ENCODE peak calls at places on chromosomes 6 and 20, in nine cellular contexts. O, X, I, D, E, R, P, L and M are unnamed samples.
A peak's percentile ranks its signal among the peaks of the same experiment; 100 is the strongest.

GRCh38 chr6:1636272-1636825 is 26.6 kb downstream of the FOXC1 start:
- DNase-seq in O (no peak), X (no peak), I (no peak), D (no peak), E (no peak), R (no peak), P (peak; percentile 40), L (no peak), M (no peak)

GRCh38 chr6:48027704-48028435 is 83.1 kb downstream of the PTCHD4 start:
- DNase-seq in O (no peak), X (no peak), I (no peak), D (no peak), E (no peak), R (no peak), P (no peak), L (no peak), M (no peak)

GRCh38 chr6:76861403-76861802 is 601.9 kb downstream of the HTR1B start:
- DNase-seq in O (peak; percentile 48), X (no peak), I (peak; percentile 76), D (no peak), E (peak; percentile 41), R (no peak), P (no peak), L (no peak), M (no peak)

GRCh38 chr20:46590453-46590852 is 40.0 kb upstream of the OCSTAMP start:
- DNase-seq in O (no peak), X (no peak), I (no peak), D (no peak), E (no peak), R (no peak), P (no peak), L (no peak), M (no peak)

GRCh38 chr6:1916334-1916985 is 306.7 kb downstream of the FOXC1 start:
- DNase-seq in O (no peak), X (no peak), I (no peak), D (no peak), E (no peak), R (peak; percentile 83), P (no peak), L (no peak), M (no peak)

GRCh38 chr6:111722220-111722731 is 116.6 kb upstream of the TRAF3IP2 start:
- DNase-seq in O (no peak), X (no peak), I (peak; percentile 30), D (no peak), E (no peak), R (peak; percentile 76), P (no peak), L (no peak), M (no peak)

GRCh38 chr20:60224914-60225313 is 266.7 kb downstream of the CDH26 start:
- DNase-seq in O (peak; percentile 21), X (no peak), I (peak; percentile 86), D (no peak), E (no peak), R (no peak), P (no peak), L (no peak), M (no peak)

GRCh38 chr20:23752481-23753193 is 1.9 kb upstream of the CST1 start:
- DNase-seq in O (no peak), X (no peak), I (no peak), D (no peak), E (no peak), R (no peak), P (no peak), L (no peak), M (no peak)

GRCh38 chr20:25063546-25063945 is 5.6 kb upstream of the ACSS1 start:
- DNase-seq in O (no peak), X (no peak), I (no peak), D (peak; percentile 46), E (peak; percentile 17), R (no peak), P (peak; percentile 48), L (no peak), M (no peak)

GRCh38 chr6:166598441-166599138 is 12.1 kb upstream of the RAMACL start:
- DNase-seq in O (no peak), X (no peak), I (peak; percentile 29), D (no peak), E (no peak), R (peak; percentile 97), P (peak; percentile 84), L (no peak), M (no peak)

GRCh38 chr6:131917318-131917717 is 33.9 kb downstream of the CCN2 start:
- DNase-seq in O (no peak), X (no peak), I (no peak), D (no peak), E (no peak), R (no peak), P (no peak), L (no peak), M (no peak)

GRCh38 chr20:33437141-33437911 is 6.2 kb downstream of the SNTA1 start:
- DNase-seq in O (peak; percentile 41), X (no peak), I (no peak), D (peak; percentile 77), E (no peak), R (peak; percentile 44), P (no peak), L (no peak), M (no peak)

GRCh38 chr6:89385156-89385667 is 26.9 kb downstream of the RRAGD start:
- DNase-seq in O (no peak), X (no peak), I (no peak), D (no peak), E (no peak), R (no peak), P (peak; percentile 77), L (no peak), M (no peak)

GRCh38 chr6:131765081-131765852 is 42.6 kb upstream of the ENPP1 start:
- DNase-seq in O (no peak), X (no peak), I (peak; percentile 49), D (no peak), E (no peak), R (peak; percentile 74), P (no peak), L (no peak), M (no peak)

GRCh38 chr20:50790651-50791277 is 4.1 kb upstream of the BCAS4 start:
- DNase-seq in O (peak; percentile 95), X (peak; percentile 94), I (peak; percentile 97), D (peak; percentile 92), E (peak; percentile 94), R (peak; percentile 85), P (peak; percentile 94), L (peak; percentile 69), M (peak; percentile 79)
- H3K4me3 ChIP-seq in O (no peak overlapping the region), X (no peak overlapping the region), I (no peak overlapping the region), D (no peak overlapping the region), E (peak overlapping the region; percentile 29), R (no peak overlapping the region), P (no peak overlapping the region), L (no peak overlapping the region), M (peak overlapping the region; percentile 40)

GRCh38 chr20:62923669-62924566 is 2.4 kb downstream of the DIDO1 start:
- DNase-seq in O (no peak), X (no peak), I (no peak), D (no peak), E (no peak), R (no peak), P (no peak), L (no peak), M (no peak)
- H3K4me1 ChIP-seq in O (peaks cover 38% of the 10 kb centered on the region), X (peaks cover 55% of the 10 kb centered on the region), I (peaks cover 9% of the 10 kb centered on the region), D (peaks cover 77% of the 10 kb centered on the region), E (peaks cover 82% of the 10 kb centered on the region), R (peaks cover 22% of the 10 kb centered on the region), P (peaks cover 87% of the 10 kb centered on the region), L (peaks cover 70% of the 10 kb centered on the region), M (peaks cover 78% of the 10 kb centered on the region)

GRCh38 chr6:148671952-148672351 is 74.9 kb upstream of the UST start:
- DNase-seq in O (no peak), X (no peak), I (no peak), D (no peak), E (no peak), R (no peak), P (no peak), L (no peak), M (no peak)
- H3K9me3 ChIP-seq in O (no peaks in the 10 kb centered on the region), X (peaks cover 18% of the 10 kb centered on the region), I (peaks cover 52% of the 10 kb centered on the region), D (peaks cover 13% of the 10 kb centered on the region), E (peaks cover 42% of the 10 kb centered on the region), R (peaks cover 17% of the 10 kb centered on the region), P (no peaks in the 10 kb centered on the region), L (peaks cover 7% of the 10 kb centered on the region), M (peaks cover 19% of the 10 kb centered on the region)

GRCh38 chr6:133187657-133188453 is 53.3 kb upstream of the EYA4 start:
- DNase-seq in O (no peak), X (no peak), I (no peak), D (no peak), E (no peak), R (peak; percentile 85), P (no peak), L (no peak), M (no peak)

GRCh38 chr6:133190912-133191311 is 50.2 kb upstream of the EYA4 start:
- DNase-seq in O (no peak), X (no peak), I (no peak), D (no peak), E (no peak), R (no peak), P (no peak), L (no peak), M (no peak)

GRCh38 chr6:133187114-133187513 is 54.0 kb upstream of the EYA4 start:
- DNase-seq in O (no peak), X (no peak), I (no peak), D (no peak), E (no peak), R (no peak), P (no peak), L (no peak), M (no peak)

GRCh38 chr6:133193396-133193795 is 47.8 kb upstream of the EYA4 start:
- DNase-seq in O (no peak), X (no peak), I (no peak), D (no peak), E (no peak), R (no peak), P (no peak), L (no peak), M (no peak)

GRCh38 chr6:133191323-133191722 is 49.8 kb upstream of the EYA4 start:
- DNase-seq in O (no peak), X (no peak), I (no peak), D (no peak), E (no peak), R (no peak), P (no peak), L (no peak), M (no peak)
- H3K4me3 ChIP-seq in O (no peak overlapping the region), X (no peak overlapping the region), I (no peak overlapping the region), D (no peak overlapping the region), E (no peak overlapping the region), R (no peak overlapping the region), P (no peak overlapping the region), L (no peak overlapping the region), M (no peak overlapping the region)

DNA sequence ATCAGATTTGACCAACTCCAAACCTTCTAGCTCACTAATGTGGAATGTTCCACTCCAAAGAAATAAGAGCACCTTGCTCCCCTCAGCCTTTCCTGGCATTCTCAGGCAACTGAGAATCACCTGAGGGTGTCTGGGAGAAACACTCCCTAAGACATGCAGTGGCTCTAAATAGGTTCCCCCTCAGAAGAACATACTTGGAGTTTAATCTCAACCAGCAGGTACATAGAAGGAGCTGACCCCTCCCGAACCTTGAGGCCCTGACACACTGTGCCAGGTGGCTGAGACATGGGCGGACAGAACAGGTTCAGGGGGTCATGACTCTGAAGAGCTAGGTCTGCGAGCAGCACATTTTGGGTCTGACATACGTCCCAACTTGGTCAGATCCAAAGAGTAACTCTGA is 107.6 kb upstream of the MAP3K4 start:
- DNase-seq in O (no peak), X (no peak), I (peak; percentile 56), D (no peak), E (no peak), R (no peak), P (no peak), L (no peak), M (no peak)
- H3K4me1 ChIP-seq in O (peaks cover 3% of the 10 kb centered on the region), X (no peaks in the 10 kb centered on the region), I (peaks cover 14% of the 10 kb centered on the region), D (peaks cover 18% of the 10 kb centered on the region), E (no peaks in the 10 kb centered on the region), R (no peaks in the 10 kb centered on the region), P (no peaks in the 10 kb centered on the region), L (no peaks in the 10 kb centered on the region), M (no peaks in the 10 kb centered on the region)

GRCh38 chr20:30485331-30486102 is 771.9 kb upstream of the DEFB115 start:
- DNase-seq in O (no peak), X (peak; percentile 39), I (peak; percentile 20), D (no peak), E (no peak), R (no peak), P (peak; percentile 40), L (no peak), M (no peak)
- H3K9me3 ChIP-seq in O (no peaks in the 10 kb centered on the region), X (peaks cover 79% of the 10 kb centered on the region), I (peaks cover 12% of the 10 kb centered on the region), D (peaks cover 4% of the 10 kb centered on the region), E (peaks cover 56% of the 10 kb centered on the region), R (peaks cover 23% of the 10 kb centered on the region), P (no peaks in the 10 kb centered on the region), L (no peaks in the 10 kb centered on the region), M (no peaks in the 10 kb centered on the region)